ENCODE peak calls at places on chromosomes 2 and 18, in seven cellular contexts. One of them, this sample, is unnamed.

GRCh38 chr2:179207047-179207446 is 57.6 kb downstream of the SESTD1 start:
- DNase-seq in left lung: no peak
- DNase-seq in mammary epithelial cell: no peak
- DNase-seq in astrocyte: no peak
- DNase-seq in psoas muscle: no peak
- DNase-seq in CD8-positive, alpha-beta memory T cell: no peak
- DNase-seq in ascending aorta: no peak
- DNase-seq in this sample: no peak

GRCh38 chr2:57733959-57734358 is 312.6 kb upstream of the VRK2 start:
- DNase-seq in left lung: no peak
- DNase-seq in mammary epithelial cell: no peak
- DNase-seq in astrocyte: no peak
- DNase-seq in psoas muscle: no peak
- DNase-seq in CD8-positive, alpha-beta memory T cell: no peak
- DNase-seq in ascending aorta: no peak
- DNase-seq in this sample: no peak

GRCh38 chr18:35050638-35051287 is 9.6 kb downstream of the MAPRE2 start:
- DNase-seq in left lung: no peak
- DNase-seq in mammary epithelial cell: no peak
- DNase-seq in astrocyte: no peak
- DNase-seq in psoas muscle: no peak
- DNase-seq in CD8-positive, alpha-beta memory T cell: no peak
- DNase-seq in ascending aorta: no peak
- DNase-seq in this sample: no peak

GRCh38 chr18:12886498-12887126 is 2.6 kb upstream of the PTPN2 start:
- DNase-seq in left lung: no peak
- DNase-seq in mammary epithelial cell: peak; percentile 26
- DNase-seq in astrocyte: no peak
- DNase-seq in psoas muscle: no peak
- DNase-seq in CD8-positive, alpha-beta memory T cell: no peak
- DNase-seq in ascending aorta: no peak
- DNase-seq in this sample: no peak

GRCh38 chr18:44742741-44743311 is 62.1 kb downstream of the SETBP1 start:
- DNase-seq in left lung: no peak
- DNase-seq in mammary epithelial cell: no peak
- DNase-seq in astrocyte: peak; percentile 76
- DNase-seq in psoas muscle: peak; percentile 54
- DNase-seq in CD8-positive, alpha-beta memory T cell: no peak
- DNase-seq in ascending aorta: no peak
- DNase-seq in this sample: peak; percentile 76

GRCh38 chr2:19868705-19869550 is 32.9 kb downstream of the TTC32 start:
- DNase-seq in left lung: peak; percentile 54
- DNase-seq in mammary epithelial cell: no peak
- DNase-seq in astrocyte: no peak
- DNase-seq in psoas muscle: peak; percentile 45
- DNase-seq in CD8-positive, alpha-beta memory T cell: peak; percentile 78
- DNase-seq in ascending aorta: peak; percentile 68
- DNase-seq in this sample: no peak

GRCh38 chr2:135840601-135841000 is 3.6 kb upstream of the LCT start:
- DNase-seq in left lung: no peak
- DNase-seq in mammary epithelial cell: no peak
- DNase-seq in astrocyte: no peak
- DNase-seq in psoas muscle: no peak
- DNase-seq in CD8-positive, alpha-beta memory T cell: no peak
- DNase-seq in ascending aorta: no peak
- DNase-seq in this sample: no peak

GRCh38 chr2:2747797-2748301 is 416.8 kb upstream of the MYT1L start:
- DNase-seq in left lung: no peak
- DNase-seq in mammary epithelial cell: peak; percentile 71
- DNase-seq in astrocyte: no peak
- DNase-seq in psoas muscle: no peak
- DNase-seq in CD8-positive, alpha-beta memory T cell: no peak
- DNase-seq in ascending aorta: peak; percentile 46
- DNase-seq in this sample: no peak

GRCh38 chr18:13455960-13456471 is 237.5 kb downstream of the LDLRAD4 start:
- DNase-seq in left lung: no peak
- DNase-seq in mammary epithelial cell: no peak
- DNase-seq in astrocyte: no peak
- DNase-seq in psoas muscle: no peak
- DNase-seq in CD8-positive, alpha-beta memory T cell: no peak
- DNase-seq in ascending aorta: peak; percentile 56
- DNase-seq in this sample: no peak

GRCh38 chr2:25411281-25411680 is 69.6 kb upstream of the DNMT3A start:
- DNase-seq in left lung: no peak
- DNase-seq in mammary epithelial cell: no peak
- DNase-seq in astrocyte: no peak
- DNase-seq in psoas muscle: no peak
- DNase-seq in CD8-positive, alpha-beta memory T cell: no peak
- DNase-seq in ascending aorta: no peak
- DNase-seq in this sample: no peak

GRCh38 chr18:33818145-33818544 is 240.1 kb downstream of the ASXL3 start:
- DNase-seq in left lung: no peak
- DNase-seq in mammary epithelial cell: no peak
- DNase-seq in astrocyte: no peak
- DNase-seq in psoas muscle: no peak
- DNase-seq in CD8-positive, alpha-beta memory T cell: no peak
- DNase-seq in ascending aorta: no peak
- DNase-seq in this sample: no peak

GRCh38 chr18:33821503-33821902 is 243.5 kb downstream of the ASXL3 start:
- DNase-seq in left lung: no peak
- DNase-seq in mammary epithelial cell: peak; percentile 78
- DNase-seq in astrocyte: peak; percentile 67
- DNase-seq in psoas muscle: no peak
- DNase-seq in CD8-positive, alpha-beta memory T cell: no peak
- DNase-seq in ascending aorta: no peak
- DNase-seq in this sample: no peak

GRCh38 chr18:33820517-33821368 is 242.7 kb downstream of the ASXL3 start:
- DNase-seq in left lung: no peak
- DNase-seq in mammary epithelial cell: no peak
- DNase-seq in astrocyte: no peak
- DNase-seq in psoas muscle: no peak
- DNase-seq in CD8-positive, alpha-beta memory T cell: no peak
- DNase-seq in ascending aorta: no peak
- DNase-seq in this sample: no peak

GRCh38 chr18:33812186-33812585 is 234.2 kb downstream of the ASXL3 start:
- DNase-seq in left lung: no peak
- DNase-seq in mammary epithelial cell: peak; percentile 92
- DNase-seq in astrocyte: no peak
- DNase-seq in psoas muscle: no peak
- DNase-seq in CD8-positive, alpha-beta memory T cell: no peak
- DNase-seq in ascending aorta: no peak
- DNase-seq in this sample: no peak

DNA sequence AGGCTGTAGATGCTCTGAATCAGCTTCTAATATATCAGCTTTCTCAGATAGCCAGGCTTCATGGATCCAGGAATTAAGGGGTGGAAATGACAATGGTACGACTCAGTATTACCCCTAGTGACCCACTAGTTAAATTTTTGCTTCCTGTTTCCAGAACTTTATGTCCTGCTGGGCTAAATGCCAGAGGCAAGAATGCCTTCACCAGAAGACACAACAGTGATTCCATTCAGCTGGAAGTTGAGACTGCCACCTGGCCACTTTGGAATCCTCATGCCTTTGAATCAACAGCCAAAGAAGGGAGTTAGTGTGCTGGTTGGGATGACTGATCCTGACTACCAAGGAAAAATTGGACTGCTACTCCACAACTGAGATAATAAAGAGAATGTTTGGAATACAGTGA is 239.1 kb downstream of the ASXL3 start:
- DNase-seq in left lung: no peak
- DNase-seq in mammary epithelial cell: peak; percentile 55
- DNase-seq in astrocyte: peak; percentile 48
- DNase-seq in psoas muscle: no peak
- DNase-seq in CD8-positive, alpha-beta memory T cell: no peak
- DNase-seq in ascending aorta: no peak
- DNase-seq in this sample: no peak
- H3K4me1 ChIP-seq in left lung: no peaks in the 10 kb centered on the region
- H3K4me1 ChIP-seq in mammary epithelial cell: peaks cover 19% of the 10 kb centered on the region
- H3K4me1 ChIP-seq in astrocyte: peaks cover 4% of the 10 kb centered on the region
- H3K4me1 ChIP-seq in psoas muscle: no peaks in the 10 kb centered on the region
- H3K4me1 ChIP-seq in CD8-positive, alpha-beta memory T cell: no peaks in the 10 kb centered on the region
- H3K4me1 ChIP-seq in ascending aorta: no peaks in the 10 kb centered on the region
- H3K4me1 ChIP-seq in this sample: no peaks in the 10 kb centered on the region

DNA sequence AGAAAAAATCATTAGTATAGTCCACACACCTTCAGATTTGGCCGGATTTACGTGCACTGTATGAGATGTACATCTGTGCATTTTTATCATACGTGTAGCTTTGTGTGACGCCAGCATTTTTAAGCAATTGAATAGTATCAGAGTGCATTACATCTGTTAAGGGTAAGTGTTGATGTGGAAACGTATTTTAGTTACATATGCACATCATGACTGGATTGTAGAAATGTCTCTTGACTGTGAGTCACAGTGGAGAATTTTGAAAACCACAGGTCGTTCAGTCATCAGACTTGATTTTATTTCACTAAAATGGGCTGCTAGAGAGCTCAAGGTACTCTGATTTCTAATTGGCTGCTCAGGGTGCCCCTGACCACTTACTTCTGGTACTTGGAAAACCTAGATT is 5.4 kb upstream of the GPBAR1 start:
- DNase-seq in left lung: no peak
- DNase-seq in mammary epithelial cell: no peak
- DNase-seq in astrocyte: peak; percentile 56
- DNase-seq in psoas muscle: no peak
- DNase-seq in CD8-positive, alpha-beta memory T cell: no peak
- DNase-seq in ascending aorta: no peak
- DNase-seq in this sample: no peak
- H3K4me1 ChIP-seq in left lung: peaks cover 20% of the 10 kb centered on the region
- H3K4me1 ChIP-seq in mammary epithelial cell: no peaks in the 10 kb centered on the region
- H3K4me1 ChIP-seq in astrocyte: peaks cover 19% of the 10 kb centered on the region
- H3K4me1 ChIP-seq in psoas muscle: peaks cover 43% of the 10 kb centered on the region
- H3K4me1 ChIP-seq in CD8-positive, alpha-beta memory T cell: peaks cover 10% of the 10 kb centered on the region
- H3K4me1 ChIP-seq in ascending aorta: peaks cover 19% of the 10 kb centered on the region
- H3K4me1 ChIP-seq in this sample: peaks cover 4% of the 10 kb centered on the region

GRCh38 chr2:208147008-208147407 is 1.1 kb upstream of the CRYGB start:
- DNase-seq in left lung: no peak
- DNase-seq in mammary epithelial cell: no peak
- DNase-seq in astrocyte: no peak
- DNase-seq in psoas muscle: no peak
- DNase-seq in CD8-positive, alpha-beta memory T cell: no peak
- DNase-seq in ascending aorta: no peak
- DNase-seq in this sample: no peak

GRCh38 chr2:208148803-208149202 is 2.8 kb upstream of the CRYGB start:
- DNase-seq in left lung: no peak
- DNase-seq in mammary epithelial cell: no peak
- DNase-seq in astrocyte: no peak
- DNase-seq in psoas muscle: no peak
- DNase-seq in CD8-positive, alpha-beta memory T cell: no peak
- DNase-seq in ascending aorta: no peak
- DNase-seq in this sample: no peak

GRCh38 chr2:208150956-208151355 is 5.0 kb upstream of the CRYGB start:
- DNase-seq in left lung: no peak
- DNase-seq in mammary epithelial cell: no peak
- DNase-seq in astrocyte: no peak
- DNase-seq in psoas muscle: no peak
- DNase-seq in CD8-positive, alpha-beta memory T cell: no peak
- DNase-seq in ascending aorta: no peak
- DNase-seq in this sample: no peak

GRCh38 chr2:208147759-208148158 is 1.8 kb upstream of the CRYGB start:
- DNase-seq in left lung: no peak
- DNase-seq in mammary epithelial cell: no peak
- DNase-seq in astrocyte: no peak
- DNase-seq in psoas muscle: no peak
- DNase-seq in CD8-positive, alpha-beta memory T cell: no peak
- DNase-seq in ascending aorta: no peak
- DNase-seq in this sample: no peak

DNA sequence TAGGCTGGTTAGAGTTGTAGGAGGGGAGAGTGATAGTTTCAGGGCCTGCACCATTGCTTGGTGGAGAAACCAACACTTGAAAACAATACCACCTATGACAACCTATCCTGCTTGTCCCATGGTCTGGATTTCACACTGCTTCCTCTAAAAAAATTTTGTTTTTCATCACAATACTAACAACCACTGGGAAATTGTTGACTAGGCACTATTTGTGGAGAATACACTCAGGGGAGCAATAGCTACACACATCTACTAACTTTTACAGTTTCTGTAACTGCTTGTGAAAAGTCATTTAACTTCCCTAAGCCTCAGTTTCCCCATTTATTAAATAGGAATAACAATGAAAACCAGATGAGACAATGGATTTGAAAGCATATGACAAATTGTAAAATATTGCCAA is 4.1 kb upstream of the CRYGB start:
- DNase-seq in left lung: no peak
- DNase-seq in mammary epithelial cell: no peak
- DNase-seq in astrocyte: no peak
- DNase-seq in psoas muscle: no peak
- DNase-seq in CD8-positive, alpha-beta memory T cell: no peak
- DNase-seq in ascending aorta: no peak
- DNase-seq in this sample: no peak
- H3K4me1 ChIP-seq in left lung: no peaks in the 10 kb centered on the region
- H3K4me1 ChIP-seq in mammary epithelial cell: no peaks in the 10 kb centered on the region
- H3K4me1 ChIP-seq in astrocyte: no peaks in the 10 kb centered on the region
- H3K4me1 ChIP-seq in psoas muscle: no peaks in the 10 kb centered on the region
- H3K4me1 ChIP-seq in CD8-positive, alpha-beta memory T cell: no peaks in the 10 kb centered on the region
- H3K4me1 ChIP-seq in ascending aorta: no peaks in the 10 kb centered on the region
- H3K4me1 ChIP-seq in this sample: no peaks in the 10 kb centered on the region

GRCh38 chr2:47008381-47009280 is 93.0 kb upstream of the MCFD2 start:
- DNase-seq in left lung: no peak
- DNase-seq in mammary epithelial cell: no peak
- DNase-seq in astrocyte: peak; percentile 60
- DNase-seq in psoas muscle: peak; percentile 49
- DNase-seq in CD8-positive, alpha-beta memory T cell: no peak
- DNase-seq in ascending aorta: peak; percentile 83
- DNase-seq in this sample: peak; percentile 74
- H3K4me1 ChIP-seq in left lung: peaks cover 8% of the 10 kb centered on the region
- H3K4me1 ChIP-seq in mammary epithelial cell: peaks cover 10% of the 10 kb centered on the region
- H3K4me1 ChIP-seq in astrocyte: peaks cover 26% of the 10 kb centered on the region
- H3K4me1 ChIP-seq in psoas muscle: peaks cover 19% of the 10 kb centered on the region
- H3K4me1 ChIP-seq in CD8-positive, alpha-beta memory T cell: no peaks in the 10 kb centered on the region
- H3K4me1 ChIP-seq in ascending aorta: peaks cover 49% of the 10 kb centered on the region
- H3K4me1 ChIP-seq in this sample: peaks cover 5% of the 10 kb centered on the region

DNA sequence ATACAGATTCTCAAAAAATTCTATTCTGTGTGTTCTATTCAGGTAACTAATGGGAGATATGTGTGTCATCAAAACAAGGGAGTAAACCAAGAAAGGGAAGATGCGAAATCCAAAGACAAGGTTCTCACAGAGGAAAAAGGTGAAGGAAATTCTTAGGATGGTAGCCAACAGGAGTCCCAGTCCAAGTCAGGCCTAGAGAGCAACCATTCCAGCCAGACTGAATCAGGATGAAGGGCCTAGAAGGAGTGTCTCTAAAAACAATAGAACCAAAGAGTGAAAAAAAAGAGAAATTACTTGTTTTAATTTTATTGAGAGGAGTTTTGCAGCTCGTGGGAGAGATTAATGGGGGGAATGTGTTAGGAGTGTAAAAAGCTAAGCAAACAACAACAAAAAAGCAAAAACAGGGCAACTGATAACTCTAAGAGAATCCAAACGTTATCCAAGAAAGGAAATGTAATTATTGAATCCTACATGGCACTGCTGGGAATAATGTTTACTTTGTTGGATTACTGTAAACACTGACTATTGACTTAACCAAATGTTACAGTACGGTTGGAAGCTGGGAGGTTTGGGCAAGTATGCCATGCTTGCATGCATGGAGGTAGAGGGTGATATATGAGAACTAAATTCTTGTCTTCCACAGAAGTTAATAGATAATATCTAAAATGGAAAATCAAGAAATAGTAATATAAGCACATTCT is 12.3 kb downstream of the MAP3K20 start:
- DNase-seq in left lung: no peak
- DNase-seq in mammary epithelial cell: no peak
- DNase-seq in astrocyte: no peak
- DNase-seq in psoas muscle: no peak
- DNase-seq in CD8-positive, alpha-beta memory T cell: no peak
- DNase-seq in ascending aorta: no peak
- DNase-seq in this sample: no peak
- H3K4me1 ChIP-seq in left lung: peaks cover 8% of the 10 kb centered on the region
- H3K4me1 ChIP-seq in mammary epithelial cell: peaks cover 19% of the 10 kb centered on the region
- H3K4me1 ChIP-seq in astrocyte: peaks cover 21% of the 10 kb centered on the region
- H3K4me1 ChIP-seq in psoas muscle: peaks cover 72% of the 10 kb centered on the region
- H3K4me1 ChIP-seq in CD8-positive, alpha-beta memory T cell: no peaks in the 10 kb centered on the region
- H3K4me1 ChIP-seq in ascending aorta: peaks cover 28% of the 10 kb centered on the region
- H3K4me1 ChIP-seq in this sample: peaks cover 5% of the 10 kb centered on the region

GRCh38 chr2:27356056-27356381 is 545 bp downstream of the GTF3C2 start:
- DNase-seq in left lung: peak; percentile 72
- DNase-seq in mammary epithelial cell: peak; percentile 61
- DNase-seq in astrocyte: peak; percentile 47
- DNase-seq in psoas muscle: peak; percentile 61
- DNase-seq in CD8-positive, alpha-beta memory T cell: no peak
- DNase-seq in ascending aorta: peak; percentile 69
- DNase-seq in this sample: peak; percentile 31
- H3K4me1 ChIP-seq in left lung: peaks cover 22% of the 10 kb centered on the region
- H3K4me1 ChIP-seq in mammary epithelial cell: peaks cover 16% of the 10 kb centered on the region
- H3K4me1 ChIP-seq in astrocyte: peaks cover 5% of the 10 kb centered on the region
- H3K4me1 ChIP-seq in psoas muscle: peaks cover 48% of the 10 kb centered on the region
- H3K4me1 ChIP-seq in CD8-positive, alpha-beta memory T cell: peaks cover 36% of the 10 kb centered on the region
- H3K4me1 ChIP-seq in ascending aorta: peaks cover 23% of the 10 kb centered on the region
- H3K4me1 ChIP-seq in this sample: peaks cover 5% of the 10 kb centered on the region

This sample was measured in uterus.